ENCODE peak calls at places on chromosomes 1 and 21, in nine cellular contexts. T is A549, Z is PC-9, Y is OCI-LY7, F is IMR-90, U is hepatocyte, W is neural progenitor cell, C is HCT116, L is GM23248. K is an unnamed sample.
A peak's percentile ranks its signal among the peaks of the same experiment; 100 is the strongest.

GRCh38 chr1:30527511-30528140 is 195.8 kb downstream of the MATN1 start:
- DNase-seq in T (no peak), Z (no peak), Y (no peak), F (no peak), U (no peak), W (no peak), C (no peak), L (peak; percentile 24), K (no peak)

GRCh38 chr1:26029864-26030481 is 8.4 kb downstream of the EXTL1 start:
- DNase-seq in T (no peak), Z (no peak), Y (no peak), F (no peak), U (no peak), W (peak; percentile 33), C (no peak), L (no peak), K (peak; percentile 42)

GRCh38 chr1:29282924-29283803 is 46.8 kb downstream of the PTPRU start:
- DNase-seq in T (peak; percentile 92), Z (peak; percentile 50), Y (peak; percentile 79), F (peak; percentile 40), U (peak; percentile 72), W (peak; percentile 96), C (peak; percentile 74), L (peak; percentile 19), K (peak; percentile 91)

GRCh38 chr1:206723500-206724472 is 39.1 kb downstream of the MAPKAPK2 start:
- DNase-seq in T (peak; percentile 79), Z (no peak), Y (no peak), F (peak; percentile 86), U (peak; percentile 45), W (peak; percentile 34), C (no peak), L (peak; percentile 92), K (no peak)

GRCh38 chr1:241482761-241483250 is 36.7 kb downstream of the FH start:
- DNase-seq in T (peak; percentile 25), Z (no peak), Y (no peak), F (peak; percentile 75), U (no peak), W (no peak), C (peak; percentile 56), L (peak; percentile 86), K (no peak)

GRCh38 chr1:114756949-114757454 is 782 bp downstream of the CSDE1 start:
- DNase-seq in T (peak; percentile 11), Z (peak; percentile 16), Y (no peak), F (peak; percentile 58), U (peak; percentile 63), W (peak; percentile 81), C (no peak), L (peak; percentile 89), K (peak; percentile 51)

GRCh38 chr1:67307251-67308060 is at the start of gene IL12RB2:
- DNase-seq in T (no peak), Z (no peak), Y (no peak), F (no peak), U (peak; percentile 38), W (peak; percentile 81), C (no peak), L (peak; percentile 5), K (no peak)

GRCh38 chr1:15152318-15153183 is 996 bp upstream of the TMEM51 start:
- DNase-seq in T (peak; percentile 89), Z (peak; percentile 80), Y (no peak), F (peak; percentile 91), U (peak; percentile 94), W (peak; percentile 75), C (peak; percentile 87), L (peak; percentile 94), K (peak; percentile 96)

GRCh38 chr1:230303069-230303468 is 123.1 kb downstream of the PGBD5 start:
- DNase-seq in T (no peak), Z (no peak), Y (no peak), F (no peak), U (no peak), W (no peak), C (no peak), L (no peak), K (peak; percentile 59)

GRCh38 chr1:101382135-101382534 is 145.3 kb downstream of the S1PR1 start:
- DNase-seq in T (no peak), Z (no peak), Y (no peak), F (no peak), U (no peak), W (no peak), C (no peak), L (no peak), K (no peak)

GRCh38 chr1:92066321-92066720 is 8.9 kb downstream of the SETSIP start:
- DNase-seq in T (no peak), Z (no peak), Y (no peak), F (no peak), U (no peak), W (no peak), C (no peak), L (no peak), K (no peak)

GRCh38 chr1:235063068-235063765 is 65.4 kb downstream of the TOMM20 start:
- DNase-seq in T (no peak), Z (no peak), Y (peak; percentile 33), F (no peak), U (no peak), W (no peak), C (no peak), L (no peak), K (peak; percentile 42)

GRCh38 chr1:233015965-233016364 is 65.6 kb downstream of the NTPCR start:
- DNase-seq in T (no peak), Z (no peak), Y (peak; percentile 40), F (no peak), U (no peak), W (no peak), C (no peak), L (no peak), K (no peak)

GRCh38 chr1:241611063-241611462 is 29.1 kb downstream of the CHML start:
- DNase-seq in T (peak; percentile 90), Z (peak; percentile 10), Y (peak; percentile 82), F (peak; percentile 79), U (peak; percentile 76), W (peak; percentile 44), C (peak; percentile 56), L (peak; percentile 69), K (no peak)

GRCh38 chr1:17458794-17459193 is 19.3 kb upstream of the RCC2 start:
- DNase-seq in T (no peak), Z (no peak), Y (no peak), F (no peak), U (no peak), W (no peak), C (no peak), L (no peak), K (peak; percentile 42)

GRCh38 chr1:23177438-23178380 is 9.1 kb upstream of the LUZP1 start:
- DNase-seq in T (peak; percentile 43), Z (peak; percentile 71), Y (peak; percentile 90), F (peak; percentile 75), U (peak; percentile 89), W (peak; percentile 91), C (no peak), L (peak; percentile 92), K (peak; percentile 95)

GRCh38 chr1:227214170-227214569 is 104.1 kb downstream of the CDC42BPA start:
- DNase-seq in T (no peak), Z (no peak), Y (no peak), F (no peak), U (no peak), W (no peak), C (no peak), L (no peak), K (no peak)

GRCh38 chr21:14989359-14989758 is 75.4 kb downstream of the NRIP1 start:
- DNase-seq in T (no peak), Z (no peak), Y (no peak), F (peak; percentile 77), U (no peak), W (no peak), C (no peak), L (peak; percentile 26), K (no peak)

GRCh38 chr1:18936814-18937481 is 19.5 kb downstream of the IFFO2 start:
- DNase-seq in T (no peak), Z (no peak), Y (no peak), F (no peak), U (peak; percentile 65), W (no peak), C (no peak), L (no peak), K (peak; percentile 50)

GRCh38 chr1:18937539-18937938 is 18.9 kb downstream of the IFFO2 start:
- DNase-seq in T (no peak), Z (no peak), Y (no peak), F (no peak), U (no peak), W (no peak), C (no peak), L (no peak), K (peak; percentile 50)

GRCh38 chr1:18934205-18935000 is 22.1 kb downstream of the IFFO2 start:
- DNase-seq in T (no peak), Z (no peak), Y (no peak), F (no peak), U (no peak), W (no peak), C (no peak), L (no peak), K (peak; percentile 23)

GRCh38 chr1:18938008-18938706 is 18.3 kb downstream of the IFFO2 start:
- DNase-seq in T (no peak), Z (peak; percentile 32), Y (no peak), F (no peak), U (no peak), W (no peak), C (no peak), L (peak; percentile 57), K (peak; percentile 90)

GRCh38 chr1:18936471-18936813 is 20.0 kb downstream of the IFFO2 start:
- DNase-seq in T (no peak), Z (no peak), Y (no peak), F (no peak), U (no peak), W (no peak), C (no peak), L (no peak), K (peak; percentile 1)
- H3K4me1 ChIP-seq in T (peaks cover 76% of the 10 kb centered on the region), Z (peaks cover 21% of the 10 kb centered on the region), Y (no peaks in the 10 kb centered on the region), F (peaks cover 43% of the 10 kb centered on the region), U (no peaks in the 10 kb centered on the region), W (peaks cover 20% of the 10 kb centered on the region), C (peaks cover 63% of the 10 kb centered on the region), L (peaks cover 20% of the 10 kb centered on the region), K (peaks cover 26% of the 10 kb centered on the region)

GRCh38 chr1:65910432-65910831 is 117.7 kb downstream of the PDE4B start:
- DNase-seq in T (no peak), Z (no peak), Y (no peak), F (no peak), U (no peak), W (no peak), C (no peak), L (no peak), K (no peak)
- H3K4me2 ChIP-seq in T (no peak overlapping the region), Z (no peak overlapping the region), Y (no peak overlapping the region), F (no peak overlapping the region), U (no peak overlapping the region), W (no peak overlapping the region), C (no peak overlapping the region), L (no peak overlapping the region), K (no peak overlapping the region)

DNA sequence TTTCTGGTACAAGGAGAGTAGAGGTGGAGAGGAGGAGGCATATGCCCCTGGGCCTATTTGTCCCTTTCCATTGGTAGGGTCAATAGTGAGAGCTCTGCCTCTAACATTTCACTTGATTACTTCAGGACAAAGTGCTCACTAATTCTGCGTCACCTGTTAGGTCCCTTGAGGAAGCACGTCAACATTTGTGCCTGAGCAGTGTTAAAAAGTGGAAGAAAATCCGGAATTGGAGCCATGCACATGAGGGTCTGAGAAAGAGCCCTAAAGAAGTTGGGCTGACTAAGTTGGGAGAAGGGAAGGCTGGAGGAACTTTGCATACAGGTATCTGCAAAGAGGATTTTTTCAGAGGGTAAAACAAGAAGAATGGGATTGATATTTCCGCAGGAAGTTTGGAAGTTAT is 1.9 kb downstream of the SLC25A44 start:
- DNase-seq in T (no peak), Z (no peak), Y (no peak), F (no peak), U (no peak), W (no peak), C (no peak), L (no peak), K (no peak)
- H3K4me1 ChIP-seq in T (peaks cover 9% of the 10 kb centered on the region), Z (peaks cover 12% of the 10 kb centered on the region), Y (peaks cover 24% of the 10 kb centered on the region), F (no peaks in the 10 kb centered on the region), U (peaks cover 10% of the 10 kb centered on the region), W (peaks cover 3% of the 10 kb centered on the region), C (peaks cover 20% of the 10 kb centered on the region), L (peaks cover 5% of the 10 kb centered on the region), K (peaks cover 13% of the 10 kb centered on the region)

GRCh38 chr1:246795906-246796694 is 71.9 kb downstream of the SCCPDH start:
- DNase-seq in T (no peak), Z (no peak), Y (no peak), F (no peak), U (no peak), W (no peak), C (no peak), L (no peak), K (no peak)
- H3K4me2 ChIP-seq in T (no peak overlapping the region), Z (no peak overlapping the region), Y (no peak overlapping the region), F (no peak overlapping the region), U (no peak overlapping the region), W (no peak overlapping the region), C (no peak overlapping the region), L (no peak overlapping the region), K (no peak overlapping the region)